ENCODE peak calls at places on chromosome 9, in ten cellular contexts. T is NCI-H1694 treated with DMSO at 0.1 percent for 48 hours; C is fibroblast of mammary gland; Y is colonic mucosa; Z is heart right ventricle; V is body of pancreas; I is GM04504; O is stimulated activated CD8-positive, alpha-beta memory T cell treated with anti-CD3 and anti-CD28 coated beads, Interleukin-7, amount 100 ng/mL, for 24 hours; N is choroid plexus epithelial cell; M is posterior vena cava. Q is an unnamed sample.

GRCh38 chr9:105313238-105313637 is 68.8 kb downstream of the SLC44A1 start:
- DNase-seq in M (no peak), T (no peak), C (no peak), I (no peak), Y (no peak), Z (no peak), V (no peak), N (no peak), O (no peak), Q (no peak)

GRCh38 chr9:88092699-88093359 is 45.4 kb downstream of the SPATA31C2 start:
- DNase-seq in T (no peak), M (no peak), Z (peak; percentile 12), O (no peak), Y (no peak), N (peak; percentile 89), C (peak; percentile 40), I (no peak), V (no peak), Q (no peak)

GRCh38 chr9:97293207-97293721 is 14.2 kb upstream of the CCDC180 start:
- DNase-seq in V (peak; percentile 25), C (peak; percentile 66), T (no peak), Z (peak; percentile 85), O (no peak), M (no peak), Y (no peak), N (peak; percentile 38), I (peak; percentile 17), Q (no peak)

GRCh38 chr9:86341007-86341491 is 13.2 kb downstream of the TUT7 start:
- DNase-seq in Y (no peak), M (no peak), N (peak; percentile 34), T (no peak), V (no peak), O (no peak), Z (no peak), C (peak; percentile 31), I (no peak), Q (no peak)

GRCh38 chr9:127921592-127922120 is 4.8 kb upstream of the ST6GALNAC4 start:
- DNase-seq in O (peak; percentile 57), Y (peak; percentile 82), C (peak; percentile 55), Z (peak; percentile 73), M (peak; percentile 93), V (peak; percentile 79), T (peak; percentile 39), I (no peak), N (peak; percentile 54), Q (peak; percentile 91)

GRCh38 chr9:37466037-37466709 is 923 bp upstream of the ZBTB5 start:
- DNase-seq in Y (peak; percentile 81), M (peak; percentile 90), Z (peak; percentile 68), V (peak; percentile 87), I (peak; percentile 79), O (no peak), C (no peak), T (peak; percentile 90), N (peak; percentile 93), Q (peak; percentile 77)

GRCh38 chr9:22111176-22111870 is 102.2 kb upstream of the CDKN2B start:
- DNase-seq in I (no peak), Z (no peak), V (no peak), M (no peak), T (no peak), Y (no peak), C (peak; percentile 34), N (no peak), O (no peak), Q (no peak)

GRCh38 chr9:125366676-125367075 is 105.0 kb downstream of the GAPVD1 start:
- DNase-seq in T (no peak), M (no peak), C (no peak), I (no peak), N (no peak), V (no peak), Y (no peak), O (no peak), Z (no peak), Q (no peak)

GRCh38 chr9:16712800-16713199 is 157.7 kb downstream of the BNC2 start:
- DNase-seq in Z (no peak), I (no peak), V (no peak), C (no peak), O (no peak), Y (no peak), M (no peak), N (no peak), T (no peak), Q (no peak)

GRCh38 chr9:136045595-136046554 is 49.2 kb downstream of the NACC2 start:
- DNase-seq in M (peak; percentile 86), T (no peak), O (no peak), I (peak; percentile 64), C (peak; percentile 50), N (peak; percentile 50), Z (no peak), V (no peak), Y (no peak), Q (peak; percentile 87)

GRCh38 chr9:14478175-14479165 is 164.5 kb upstream of the NFIB start:
- DNase-seq in N (peak; percentile 8), T (no peak), M (no peak), Z (no peak), I (no peak), V (no peak), Y (no peak), C (peak; percentile 7), O (no peak), Q (no peak)

GRCh38 chr9:37405350-37405749 is 17.1 kb upstream of the GRHPR start:
- DNase-seq in Z (no peak), I (no peak), M (no peak), C (no peak), V (no peak), N (no peak), O (no peak), T (no peak), Y (no peak), Q (no peak)

Q was measured in cardiac septum.